ENCODE peak calls at places on chromosomes 6 and 20, in five cellular contexts. N, G, I, B and E are unnamed samples.

GRCh38 chr6:35388772-35389352 is 46.5 kb downstream of the PPARD start:
- DNase-seq in B (no peak), I (no peak), G (no peak), N (no peak), E (no peak)

GRCh38 chr20:1301031-1301529 is 27.9 kb downstream of the SDCBP2 start:
- DNase-seq in G (peak), B (peak), N (no peak), I (peak), E (no peak)

GRCh38 chr6:113936093-113936934 is 34.6 kb downstream of the HDAC2 start:
- DNase-seq in B (no peak), I (no peak), G (peak), N (no peak), E (no peak)

GRCh38 chr6:38671885-38672467 is 31.0 kb downstream of the GLO1 start:
- DNase-seq in B (no peak), N (no peak), G (peak), I (no peak), E (no peak)

GRCh38 chr6:13710552-13711383 is 867 bp downstream of the RANBP9 start:
- DNase-seq in I (peak), N (no peak), G (no peak), B (no peak), E (no peak)

GRCh38 chr20:51497542-51498467 is 44.7 kb downstream of the NFATC2 start:
- DNase-seq in G (no peak), I (no peak), N (no peak), B (peak), E (no peak)

GRCh38 chr6:165439928-165440554 is 130.6 kb upstream of the C6orf118 start:
- DNase-seq in N (no peak), G (no peak), B (no peak), I (no peak), E (no peak)

GRCh38 chr6:5660772-5661171 is 346.0 kb downstream of the NRN1 start:
- DNase-seq in B (no peak), N (no peak), G (no peak), I (no peak), E (no peak)

GRCh38 chr6:43956478-43956877 is 170.8 kb downstream of the MRPL14 start:
- DNase-seq in I (no peak), B (no peak), G (no peak), N (no peak), E (no peak)

GRCh38 chr20:25397827-25398226 is 7.2 kb upstream of the ABHD12 start:
- DNase-seq in N (no peak), G (no peak), I (no peak), B (no peak), E (no peak)

GRCh38 chr20:33334111-33334510 is 51.1 kb downstream of the BPIFB1 start:
- DNase-seq in G (no peak), N (no peak), B (no peak), I (no peak), E (no peak)

GRCh38 chr6:89145461-89145961 is 344 bp upstream of the PM20D2 start:
- DNase-seq in B (no peak), G (no peak), N (no peak), I (no peak), E (no peak)

GRCh38 chr6:161444464-161444863 is 170.6 kb upstream of the AGPAT4 start:
- DNase-seq in G (no peak), I (no peak), N (no peak), B (no peak), E (no peak)

GRCh38 chr6:163759542-163759941 is 345.0 kb downstream of the QKI start:
- DNase-seq in G (peak), B (no peak), N (no peak), I (no peak), E (no peak)

GRCh38 chr20:63534831-63535651 is 2.1 kb downstream of the PTK6 start:
- DNase-seq in G (peak), N (no peak), I (peak), B (no peak), E (no peak)

GRCh38 chr20:31676534-31677030 is 38.9 kb downstream of the COX4I2 start:
- DNase-seq in N (no peak), I (no peak), B (no peak), G (no peak), E (no peak)

GRCh38 chr20:50256577-50256976 is 65.9 kb downstream of the CEBPB start:
- DNase-seq in G (no peak), N (no peak), I (no peak), B (no peak), E (no peak)
- TF ChIP-seq CTCF in G (no peak), N (no peak), I (no peak), B (no peak), E (no peak)

GRCh38 chr6:150894191-150894744 is 28.8 kb downstream of the MTHFD1L start:
- DNase-seq in N (no peak), B (no peak), G (no peak), I (no peak), E (no peak)
- TF ChIP-seq CTCF in N (no peak), B (no peak), G (no peak), I (no peak), E (no peak)

GRCh38 chr6:41622210-41622990 is 15.9 kb upstream of the MDFI start:
- DNase-seq in I (no peak), N (no peak), B (no peak), G (no peak), E (no peak)

GRCh38 chr6:41626022-41626421 is 12.2 kb upstream of the MDFI start:
- DNase-seq in B (no peak), N (no peak), G (no peak), I (no peak), E (no peak)

GRCh38 chr6:41624621-41625365 is 13.5 kb upstream of the MDFI start:
- DNase-seq in I (no peak), G (no peak), B (no peak), N (no peak), E (no peak)

GRCh38 chr6:41626917-41627316 is 11.4 kb upstream of the MDFI start:
- DNase-seq in N (no peak), G (peak), I (no peak), B (no peak), E (no peak)

GRCh38 chr6:41625442-41625841 is 12.8 kb upstream of the MDFI start:
- DNase-seq in G (peak), N (no peak), B (no peak), I (no peak), E (no peak)
- TF ChIP-seq CTCF in G (no peak), N (no peak), B (no peak), I (no peak), E (no peak)

GRCh38 chr6:106599440-106599839 is 29.9 kb downstream of the RTN4IP1 start:
- DNase-seq in N (no peak), G (no peak), B (no peak), I (no peak), E (no peak)

GRCh38 chr6:106600329-106600728 is 29.0 kb downstream of the RTN4IP1 start:
- DNase-seq in B (no peak), N (no peak), I (no peak), G (no peak), E (no peak)
- TF ChIP-seq CTCF in B (no peak), N (no peak), I (no peak), G (no peak), E (no peak)

DNA sequence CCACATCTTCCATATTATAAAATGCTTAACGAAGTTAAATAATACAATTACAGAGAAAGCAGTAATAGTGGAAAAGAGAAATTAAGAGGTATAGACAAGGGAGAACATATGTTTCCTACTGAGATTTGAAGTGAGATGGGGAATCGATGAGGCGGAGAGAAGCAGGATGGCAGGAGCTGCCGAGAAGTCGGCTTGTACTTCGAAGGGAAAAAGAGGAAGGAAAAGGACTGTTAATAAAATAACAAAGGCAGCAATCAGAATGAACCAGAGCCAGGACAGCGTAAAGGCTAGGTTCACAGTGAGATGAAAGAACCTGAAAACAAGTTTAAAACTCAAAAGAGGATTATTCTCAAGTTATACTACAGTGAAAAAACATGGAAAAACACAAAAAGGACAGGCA is 15.3 kb downstream of the FBXL4 start:
- DNase-seq in N (no peak), G (no peak), I (no peak), B (no peak), E (no peak)
- TF ChIP-seq CTCF in N (no peak), G (no peak), I (no peak), B (no peak), E (no peak)

GRCh38 chr6:36492621-36493020 is 49.8 kb downstream of the KCTD20 start:
- DNase-seq in I (no peak), G (no peak), B (no peak), N (no peak), E (no peak)
- TF ChIP-seq CTCF in I (no peak), G (no peak), B (no peak), N (no peak), E (no peak)